ENCODE peak calls at places on chromosomes 5 and 9, in four cellular contexts. F is K562, R is SK-N-SH, W is GM12878. Y is an unnamed sample.

GRCh38 chr5:149688406-149688805 is 41.7 kb upstream of the PPARGC1B start:
- DNase-seq in R (no peak), W (no peak), F (no peak), Y (no peak)

GRCh38 chr5:176429972-176430371 is 13.6 kb upstream of the CLTB start:
- DNase-seq in R (no peak), W (no peak), F (peak), Y (no peak)

GRCh38 chr9:20319641-20320337 is 302.5 kb downstream of the MLLT3 start:
- DNase-seq in F (no peak), R (no peak), W (no peak), Y (no peak)

GRCh38 chr9:117413346-117414219 is 1.3 kb downstream of the ASTN2 start:
- DNase-seq in F (no peak), R (peak), W (no peak), Y (no peak)

GRCh38 chr5:75405296-75405695 is 68.3 kb downstream of the HMGCR start:
- DNase-seq in W (no peak), R (no peak), F (no peak), Y (no peak)

GRCh38 chr9:127225747-127226646 is 38.6 kb upstream of the GARNL3 start:
- DNase-seq in W (no peak), F (no peak), R (no peak), Y (no peak)

GRCh38 chr5:74943905-74944304 is 77.7 kb upstream of the FAM169A start:
- DNase-seq in W (no peak), F (peak), R (no peak), Y (no peak)

GRCh38 chr5:131361677-131362315 is 97.9 kb downstream of the CDC42SE2 start:
- DNase-seq in W (no peak), F (no peak), R (no peak), Y (no peak)

GRCh38 chr9:98529841-98530240 is 178.9 kb downstream of the GABBR2 start:
- DNase-seq in F (no peak), R (no peak), W (no peak), Y (no peak)

GRCh38 chr9:136372006-136372405 is 1.5 kb downstream of the CARD9 start:
- DNase-seq in W (no peak), F (no peak), R (no peak), Y (no peak)

GRCh38 chr9:112180387-112180881 is 5.3 kb upstream of the SUSD1 start:
- DNase-seq in R (no peak), W (no peak), F (peak), Y (no peak)

GRCh38 chr5:107516452-107517184 is 154.1 kb downstream of the EFNA5 start:
- DNase-seq in R (no peak), W (no peak), F (no peak), Y (no peak)

GRCh38 chr5:39198080-39198479 is 21.3 kb downstream of the FYB1 start:
- DNase-seq in W (no peak), F (no peak), R (no peak), Y (no peak)

GRCh38 chr5:10856646-10857332 is 95.8 kb upstream of the DAP start:
- DNase-seq in F (peak), R (peak), W (no peak), Y (peak)

GRCh38 chr9:114348906-114349482 is 19.3 kb downstream of the ORM2 start:
- DNase-seq in R (no peak), W (peak), F (peak), Y (peak)

GRCh38 chr5:37071901-37072581 is 177.1 kb downstream of the CPLANE1 start:
- DNase-seq in F (no peak), W (no peak), R (no peak), Y (no peak)

GRCh38 chr9:133700861-133701320 is 37.3 kb downstream of the SARDH start:
- DNase-seq in W (no peak), R (no peak), F (no peak), Y (no peak)

GRCh38 chr9:116152390-116152789 is 1.2 kb upstream of the PAPPA start:
- DNase-seq in F (peak), W (no peak), R (peak), Y (no peak)

GRCh38 chr9:76658510-76659231 is 105.6 kb upstream of the PCA3 start:
- DNase-seq in F (peak), R (no peak), W (no peak), Y (no peak)

GRCh38 chr9:79129865-79130480 is 441.8 kb upstream of the TLE4 start:
- DNase-seq in F (peak), W (no peak), R (peak), Y (peak)

GRCh38 chr9:126421567-126422428 is 95.2 kb downstream of the MVB12B start:
- DNase-seq in F (no peak), W (no peak), R (no peak), Y (no peak)

GRCh38 chr5:119153629-119154028 is 82.7 kb downstream of the DMXL1 start:
- DNase-seq in R (no peak), F (no peak), W (no peak), Y (no peak)

GRCh38 chr5:116709082-116709481 is 134.5 kb upstream of the SEMA6A start:
- DNase-seq in W (peak), F (no peak), R (no peak), Y (no peak)

GRCh38 chr5:131814990-131815389 is 18.2 kb upstream of the FNIP1 start:
- DNase-seq in W (no peak), F (peak), R (no peak), Y (peak)

GRCh38 chr5:52985306-52985705 is 3.8 kb upstream of the ITGA2 start:
- DNase-seq in F (no peak), W (no peak), R (no peak), Y (no peak)

DNA sequence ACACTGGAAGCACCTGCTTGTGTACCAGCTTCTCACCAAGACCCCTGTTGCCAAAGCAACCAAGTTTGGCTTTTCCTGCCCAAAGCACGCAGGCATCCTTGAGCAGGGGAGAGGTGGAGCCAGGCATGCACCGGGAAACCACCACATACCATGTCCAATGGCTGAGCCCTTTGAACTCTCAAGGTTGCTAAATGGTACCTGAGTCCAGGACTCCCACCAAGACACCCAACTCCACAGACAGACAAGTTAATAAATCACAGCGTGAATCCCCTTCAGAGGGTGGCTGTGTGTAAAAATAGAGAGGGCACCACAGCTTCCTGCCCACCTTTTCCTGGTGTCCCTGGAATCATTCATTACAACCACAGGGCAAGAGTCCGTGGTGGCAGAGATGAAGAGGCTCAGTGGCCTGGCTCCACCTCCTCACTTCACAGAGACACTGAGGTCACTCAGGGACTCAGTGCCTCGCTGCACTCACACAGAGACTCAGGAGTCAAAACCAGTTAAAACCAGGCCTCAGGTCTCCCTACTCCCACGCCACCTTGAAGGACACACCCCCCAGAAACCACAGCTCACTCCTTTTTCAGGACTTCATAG is 143.7 kb downstream of the C5orf15 start:
- DNase-seq in F (peak), R (no peak), W (peak), Y (no peak)
- TF ChIP-seq SIN3A in F (no peak), R (no peak), W (no peak), Y (no peak)

GRCh38 chr9:94909250-94909894 is 182.9 kb downstream of the AOPEP start:
- DNase-seq in R (no peak), W (no peak), F (no peak), Y (no peak)
- H3K27ac ChIP-seq in R (peak), W (no peak), F (no peak), Y (peak)

GRCh38 chr5:43560128-43560527 is 3.3 kb upstream of the PAIP1 start:
- DNase-seq in F (no peak), R (no peak), W (no peak), Y (no peak)

GRCh38 chr5:43555895-43556606 is 826 bp downstream of the PAIP1 start:
- DNase-seq in R (peak), F (peak), W (no peak), Y (peak)

GRCh38 chr5:43553381-43553780 is 3.5 kb downstream of the PAIP1 start:
- DNase-seq in R (no peak), W (no peak), F (no peak), Y (no peak)

GRCh38 chr5:43554497-43554896 is 2.4 kb downstream of the PAIP1 start:
- DNase-seq in F (no peak), R (no peak), W (no peak), Y (no peak)

GRCh38 chr5:43556857-43557593 is at the start of gene PAIP1:
- DNase-seq in F (peak), W (peak), R (peak), Y (no peak)
- TF ChIP-seq REST in F (peak), W (no peak), R (peak), Y (no peak)

DNA sequence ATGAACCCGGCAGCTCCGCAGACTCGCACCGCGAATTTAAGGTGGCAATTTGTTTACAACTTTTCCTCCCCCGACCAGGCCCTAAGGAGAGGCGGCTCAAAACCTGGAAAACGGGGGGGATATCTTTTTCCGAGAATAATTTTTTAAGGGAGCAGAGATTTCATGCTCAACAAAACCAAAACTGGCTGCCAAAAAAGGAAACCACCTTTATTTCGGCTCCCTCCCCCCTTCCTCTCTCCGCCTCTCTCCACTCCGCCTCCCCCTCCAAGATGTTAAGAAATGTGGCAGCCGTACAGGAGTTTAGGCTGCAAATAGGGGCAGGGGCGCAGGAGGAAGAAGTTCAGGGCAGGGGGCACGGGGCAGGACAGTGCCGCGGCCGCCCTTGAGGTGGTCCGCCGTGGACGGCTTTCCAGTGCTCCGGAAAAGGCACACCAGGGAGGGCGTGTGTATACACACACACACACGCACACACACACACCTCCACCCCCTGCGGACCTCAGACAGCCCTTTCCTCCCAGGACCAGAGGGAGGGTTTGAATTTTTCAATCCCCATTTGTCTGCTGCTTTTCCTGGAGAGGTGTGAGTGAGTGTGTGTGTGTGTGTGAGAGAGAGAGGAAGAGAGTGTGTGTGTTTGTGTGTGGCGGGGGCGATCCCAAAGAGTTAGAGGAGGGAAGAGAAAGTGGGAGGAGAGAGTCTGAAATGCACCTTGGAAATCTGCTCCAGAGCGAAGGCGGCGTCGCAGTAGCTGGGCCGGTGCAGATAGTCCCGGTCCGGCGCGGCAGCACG is 9.1 kb downstream of the PTCH1 start:
- DNase-seq in F (peak), R (peak), W (no peak), Y (no peak)
- TF ChIP-seq SIN3A in F (peak), R (peak), W (peak), Y (no peak)

GRCh38 chr9:106670418-106670817 is 192.5 kb upstream of the ZNF462 start:
- DNase-seq in W (no peak), F (no peak), R (no peak), Y (no peak)

DNA sequence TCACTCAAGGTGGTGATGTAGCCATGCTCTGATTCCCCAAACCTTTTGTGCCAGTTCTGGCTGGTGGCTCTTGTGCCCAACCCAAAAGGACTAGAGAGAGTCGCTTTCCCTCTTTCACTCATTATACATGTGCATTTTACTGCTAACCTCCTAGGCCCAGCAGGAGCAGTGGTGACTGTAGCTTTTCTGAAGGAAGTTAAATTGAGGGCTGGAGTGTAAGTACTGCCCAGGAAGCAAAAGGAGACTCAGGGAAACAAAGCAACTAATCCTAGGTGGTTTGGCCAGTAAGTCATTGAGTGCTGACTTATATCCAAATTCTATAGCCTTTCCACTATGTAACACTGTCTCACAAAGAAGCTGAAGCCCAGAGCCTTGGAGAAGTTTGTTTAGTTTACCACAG is 194.4 kb upstream of the ZNF462 start:
- DNase-seq in W (no peak), R (no peak), F (no peak), Y (no peak)
- H3K27ac ChIP-seq in W (no peak), R (no peak), F (no peak), Y (no peak)

GRCh38 chr9:4864234-4864661 is 71.5 kb downstream of the RCL1 start:
- DNase-seq in F (peak), R (no peak), W (no peak), Y (no peak)

GRCh38 chr9:4864698-4865097 is 72.0 kb downstream of the RCL1 start:
- DNase-seq in R (no peak), F (no peak), W (no peak), Y (no peak)

GRCh38 chr9:4865685-4866084 is 72.9 kb downstream of the RCL1 start:
- DNase-seq in R (no peak), F (peak), W (no peak), Y (no peak)

GRCh38 chr9:4862506-4863250 is 69.9 kb downstream of the RCL1 start:
- DNase-seq in W (no peak), R (no peak), F (peak), Y (no peak)

GRCh38 chr9:4866239-4866969 is 73.7 kb downstream of the RCL1 start:
- DNase-seq in R (no peak), F (peak), W (no peak), Y (no peak)
- TF ChIP-seq REST in R (no peak), F (no peak), W (no peak), Y (no peak)

Y was measured in Panc1.